ENCODE peak calls at places on chromosomes 1 and 21, in eight cellular contexts. L, V, Z, U, C, N, M and B are unnamed samples.

GRCh38 chr21:16535100-16535418 is 805.3 kb downstream of the USP25 start:
- DNase-seq in L (no peak), V (peak; percentile 65), Z (peak; percentile 95), U (no peak), C (peak; percentile 59), N (peak; percentile 93), M (peak; percentile 86), B (no peak)

GRCh38 chr1:22673486-22674409 is 20.7 kb downstream of the C1QB start:
- DNase-seq in L (no peak), V (no peak), Z (peak; percentile 49), U (peak; percentile 67), C (no peak), N (no peak), M (no peak), B (no peak)

GRCh38 chr21:41752231-41752681 is 14.6 kb downstream of the RIPK4 start:
- DNase-seq in L (no peak), V (no peak), Z (peak; percentile 49), U (no peak), C (peak; percentile 66), N (no peak), M (no peak), B (no peak)

GRCh38 chr1:17875171-17875881 is 120.2 kb downstream of the ACTL8 start:
- DNase-seq in L (no peak), V (no peak), Z (peak; percentile 73), U (peak; percentile 38), C (no peak), N (peak; percentile 10), M (no peak), B (no peak)

GRCh38 chr1:24142546-24143431 is at the start of gene IL22RA1:
- DNase-seq in L (no peak), V (peak; percentile 27), Z (peak; percentile 20), U (peak; percentile 12), C (peak; percentile 45), N (peak; percentile 61), M (peak; percentile 50), B (no peak)

GRCh38 chr1:9891207-9891606 is 18.9 kb downstream of the CTNNBIP1 start:
- DNase-seq in L (no peak), V (no peak), Z (peak; percentile 60), U (no peak), C (no peak), N (no peak), M (no peak), B (no peak)

GRCh38 chr1:159752135-159752580 is 28.6 kb upstream of the DUSP23 start:
- DNase-seq in L (no peak), V (peak; percentile 86), Z (peak; percentile 2), U (no peak), C (no peak), N (peak; percentile 85), M (peak; percentile 71), B (no peak)

GRCh38 chr1:22780696-22781095 is 70.1 kb downstream of the EPHB2 start:
- DNase-seq in L (no peak), V (no peak), Z (no peak), U (no peak), C (no peak), N (no peak), M (no peak), B (no peak)

GRCh38 chr1:91173379-91173890 is 151.6 kb upstream of the ZNF644 start:
- DNase-seq in L (no peak), V (no peak), Z (no peak), U (no peak), C (peak; percentile 55), N (no peak), M (no peak), B (no peak)

GRCh38 chr21:15728046-15728445 is 1.7 kb upstream of the USP25 start:
- DNase-seq in L (no peak), V (no peak), Z (no peak), U (no peak), C (no peak), N (no peak), M (no peak), B (no peak)

GRCh38 chr1:15595809-15596730 is 11.2 kb upstream of the AGMAT start:
- DNase-seq in L (no peak), V (no peak), Z (no peak), U (no peak), C (no peak), N (no peak), M (no peak), B (no peak)

GRCh38 chr1:9787702-9788101 is 36.1 kb downstream of the CLSTN1 start:
- DNase-seq in L (peak; percentile 35), V (no peak), Z (no peak), U (no peak), C (no peak), N (peak; percentile 34), M (no peak), B (peak; percentile 55)

GRCh38 chr1:11550664-11551283 is 71.8 kb downstream of the DISP3 start:
- DNase-seq in L (peak; percentile 11), V (peak; percentile 38), Z (peak; percentile 71), U (peak; percentile 71), C (peak; percentile 61), N (no peak), M (peak; percentile 63), B (peak; percentile 16)

GRCh38 chr1:29754608-29755375 is 518.5 kb downstream of the PTPRU start:
- DNase-seq in L (no peak), V (no peak), Z (no peak), U (no peak), C (peak; percentile 20), N (no peak), M (no peak), B (no peak)

GRCh38 chr1:229325873-229326502 is 16.9 kb downstream of the CCSAP start:
- DNase-seq in L (no peak), V (no peak), Z (no peak), U (no peak), C (no peak), N (no peak), M (no peak), B (no peak)

GRCh38 chr1:115436596-115436995 is 98.5 kb upstream of the NGF start:
- DNase-seq in L (no peak), V (no peak), Z (no peak), U (no peak), C (no peak), N (no peak), M (no peak), B (no peak)

GRCh38 chr21:36211660-36212512 is 55.3 kb downstream of the DOP1B start:
- DNase-seq in L (no peak), V (no peak), Z (peak; percentile 95), U (peak; percentile 62), C (no peak), N (no peak), M (no peak), B (no peak)

GRCh38 chr1:200262326-200262965 is 147.4 kb downstream of the ZNF281 start:
- DNase-seq in L (no peak), V (no peak), Z (no peak), U (no peak), C (no peak), N (no peak), M (no peak), B (no peak)

GRCh38 chr21:17609681-17610080 is 3.0 kb downstream of the BTG3 start:
- DNase-seq in L (no peak), V (no peak), Z (no peak), U (no peak), C (no peak), N (no peak), M (no peak), B (no peak)

GRCh38 chr1:43866201-43866600 is 67.4 kb upstream of the ARTN start:
- DNase-seq in L (no peak), V (no peak), Z (no peak), U (no peak), C (no peak), N (no peak), M (no peak), B (no peak)

GRCh38 chr1:248858096-248858890 is 592 bp downstream of the ZNF692 start:
- DNase-seq in L (no peak), V (peak; percentile 84), Z (peak; percentile 69), U (peak; percentile 35), C (peak; percentile 63), N (peak; percentile 87), M (peak; percentile 77), B (no peak)

GRCh38 chr1:206907304-206907991 is 10.2 kb downstream of the IL24 start:
- DNase-seq in L (no peak), V (no peak), Z (no peak), U (no peak), C (no peak), N (no peak), M (peak; percentile 53), B (no peak)
- H3K27me3 ChIP-seq in L (no peaks in the 10 kb centered on the region), V (peaks cover 8% of the 10 kb centered on the region), Z (no peaks in the 10 kb centered on the region), U (peaks cover 17% of the 10 kb centered on the region), C (no peaks in the 10 kb centered on the region), N (no peaks in the 10 kb centered on the region), M (no peaks in the 10 kb centered on the region), B (no peaks in the 10 kb centered on the region)

GRCh38 chr1:220880726-220881506 is 1.7 kb downstream of the HLX start:
- DNase-seq in L (no peak), V (peak; percentile 87), Z (peak; percentile 42), U (no peak), C (no peak), N (peak; percentile 96), M (peak; percentile 79), B (no peak)

GRCh38 chr1:220884109-220884980 is 5.1 kb downstream of the HLX start:
- DNase-seq in L (no peak), V (no peak), Z (no peak), U (peak; percentile 18), C (no peak), N (no peak), M (no peak), B (no peak)

GRCh38 chr1:220879509-220880366 is 495 bp downstream of the HLX start:
- DNase-seq in L (no peak), V (peak; percentile 39), Z (peak; percentile 56), U (no peak), C (no peak), N (no peak), M (peak; percentile 53), B (no peak)

GRCh38 chr1:220880367-220880680 is 1.1 kb downstream of the HLX start:
- DNase-seq in L (no peak), V (no peak), Z (no peak), U (no peak), C (no peak), N (no peak), M (no peak), B (no peak)

GRCh38 chr1:220881918-220882891 is 3.0 kb downstream of the HLX start:
- DNase-seq in L (no peak), V (peak; percentile 53), Z (no peak), U (no peak), C (no peak), N (peak; percentile 92), M (no peak), B (no peak)
- H3K27me3 ChIP-seq in L (peaks cover 17% of the 10 kb centered on the region), V (peaks cover 6% of the 10 kb centered on the region), Z (no peaks in the 10 kb centered on the region), U (peaks cover 35% of the 10 kb centered on the region), C (no peaks in the 10 kb centered on the region), N (no peaks in the 10 kb centered on the region), M (no peaks in the 10 kb centered on the region), B (peaks cover 74% of the 10 kb centered on the region)

DNA sequence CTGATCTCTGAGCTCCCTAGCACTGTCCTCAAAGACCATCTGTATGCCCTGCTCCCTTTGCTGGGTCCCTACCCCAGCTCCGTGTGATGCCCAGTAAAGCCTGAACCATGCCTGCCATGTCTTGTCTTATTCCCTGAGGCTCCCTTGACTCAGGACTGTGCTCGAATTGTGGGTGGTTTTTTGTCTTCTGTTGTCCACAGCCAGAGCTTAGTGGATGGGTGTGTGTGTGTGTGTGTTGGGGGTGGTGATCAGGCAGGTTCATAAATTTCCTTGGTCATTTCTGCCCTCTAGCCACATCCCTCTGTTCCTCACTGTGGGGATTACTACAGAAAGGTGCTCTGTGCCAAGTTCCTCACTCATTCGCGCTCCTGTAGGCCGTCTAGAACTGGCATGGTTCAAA is 5.7 kb downstream of the GSTM5 start:
- DNase-seq in L (no peak), V (no peak), Z (no peak), U (no peak), C (no peak), N (no peak), M (no peak), B (no peak)
- H3K27me3 ChIP-seq in L (no peaks in the 10 kb centered on the region), V (no peaks in the 10 kb centered on the region), Z (no peaks in the 10 kb centered on the region), U (no peaks in the 10 kb centered on the region), C (no peaks in the 10 kb centered on the region), N (no peaks in the 10 kb centered on the region), M (no peaks in the 10 kb centered on the region), B (no peaks in the 10 kb centered on the region)

GRCh38 chr1:37634554-37635308 is at the start of gene RSPO1:
- DNase-seq in L (no peak), V (no peak), Z (peak; percentile 15), U (no peak), C (no peak), N (no peak), M (no peak), B (no peak)
- H3K27me3 ChIP-seq in L (peaks cover 19% of the 10 kb centered on the region), V (peaks cover 31% of the 10 kb centered on the region), Z (peaks cover 60% of the 10 kb centered on the region), U (peaks cover 75% of the 10 kb centered on the region), C (peaks cover 100% of the 10 kb centered on the region), N (peaks cover 26% of the 10 kb centered on the region), M (peaks cover 38% of the 10 kb centered on the region), B (peaks cover 84% of the 10 kb centered on the region)